ENCODE peak calls at places on chromosomes 12 and 14, in ten cellular contexts. M is uterus, S is heart left ventricle, D is endothelial cell of umbilical vein, T is esophagus muscularis mucosa, O is breast epithelium, U is body of pancreas, P is transverse colon, B is K562, G is sigmoid colon. L is an unnamed sample.

GRCh38 chr12:57887631-57888406 is 41.3 kb upstream of the CTDSP2 start:
- DNase-seq in M (peak), S (no peak), D (peak), T (no peak), O (no peak), U (no peak), P (peak), B (no peak), G (no peak), L (no peak)

GRCh38 chr12:3043406-3043805 is 33.8 kb upstream of the TSPAN9 start:
- DNase-seq in M (no peak), S (no peak), D (no peak), T (no peak), O (no peak), U (no peak), P (no peak), B (no peak), G (peak), L (no peak)

GRCh38 chr12:2172040-2172439 is 119.3 kb downstream of the CACNA1C start:
- DNase-seq in M (no peak), S (no peak), D (no peak), T (no peak), O (no peak), U (peak), P (no peak), B (no peak), G (no peak), L (no peak)

GRCh38 chr14:20327005-20327869 is 5.8 kb downstream of the CCNB1IP1 start:
- DNase-seq in M (peak), S (peak), D (peak), T (no peak), O (no peak), U (peak), P (no peak), B (peak), G (no peak), L (no peak)

GRCh38 chr14:46384611-46385010 is 267.0 kb downstream of the RPL10L start:
- DNase-seq in M (no peak), S (no peak), D (no peak), T (no peak), O (no peak), U (no peak), P (no peak), B (no peak), G (no peak), L (no peak)

GRCh38 chr12:50620050-50620974 is 115.5 kb downstream of the DIP2B start:
- DNase-seq in M (no peak), S (no peak), D (no peak), T (no peak), O (no peak), U (peak), P (no peak), B (no peak), G (no peak), L (no peak)

GRCh38 chr14:65370890-65371289 is 41.6 kb upstream of the FUT8 start:
- DNase-seq in M (no peak), S (no peak), D (no peak), T (no peak), O (no peak), U (no peak), P (no peak), B (no peak), G (no peak), L (no peak)

GRCh38 chr12:69157023-69157655 is 82.2 kb upstream of the CPSF6 start:
- DNase-seq in M (peak), S (peak), D (peak), T (peak), O (peak), U (peak), P (peak), B (peak), G (peak), L (peak)

GRCh38 chr12:54359762-54360351 is 4.4 kb downstream of the GPR84 start:
- DNase-seq in M (no peak), S (no peak), D (no peak), T (no peak), O (no peak), U (no peak), P (no peak), B (no peak), G (no peak), L (no peak)

GRCh38 chr12:113207621-113208040 is 13.6 kb upstream of the TPCN1 start:
- DNase-seq in M (no peak), S (no peak), D (no peak), T (no peak), O (no peak), U (no peak), P (no peak), B (no peak), G (no peak), L (no peak)

GRCh38 chr14:73785336-73785833 is 66.2 kb upstream of the PTGR2 start:
- DNase-seq in M (peak), S (no peak), D (peak), T (no peak), O (no peak), U (peak), P (peak), B (peak), G (peak), L (no peak)

GRCh38 chr12:14482886-14483285 is 84.8 kb downstream of the PLBD1 start:
- DNase-seq in M (no peak), S (no peak), D (no peak), T (no peak), O (no peak), U (no peak), P (no peak), B (no peak), G (no peak), L (no peak)

GRCh38 chr12:85759217-85759616 is 77.0 kb downstream of the RASSF9 start:
- DNase-seq in M (no peak), S (no peak), D (no peak), T (no peak), O (no peak), U (no peak), P (no peak), B (no peak), G (no peak), L (no peak)

GRCh38 chr12:23827353-23827752 is 122.1 kb downstream of the SOX5 start:
- DNase-seq in M (no peak), S (no peak), D (no peak), T (no peak), O (no peak), U (no peak), P (no peak), B (no peak), G (no peak), L (no peak)

GRCh38 chr12:50101663-50102062 is 2.1 kb upstream of the GPD1 start:
- DNase-seq in M (no peak), S (no peak), D (peak), T (no peak), O (no peak), U (no peak), P (no peak), B (peak), G (no peak), L (no peak)

GRCh38 chr14:56666716-56667115 is 87.1 kb downstream of the TMEM260 start:
- DNase-seq in M (no peak), S (no peak), D (peak), T (peak), O (no peak), U (no peak), P (no peak), B (no peak), G (no peak), L (no peak)

GRCh38 chr12:109678732-109679131 is 34.9 kb upstream of the FAM222A start:
- DNase-seq in M (no peak), S (no peak), D (no peak), T (no peak), O (no peak), U (no peak), P (peak), B (no peak), G (no peak), L (no peak)

GRCh38 chr14:31080489-31080888 is 54.3 kb upstream of the STRN3 start:
- DNase-seq in M (no peak), S (no peak), D (no peak), T (no peak), O (no peak), U (no peak), P (no peak), B (peak), G (no peak), L (no peak)

GRCh38 chr12:47995976-47996375 is 8.3 kb downstream of the COL2A1 start:
- DNase-seq in M (no peak), S (no peak), D (peak), T (no peak), O (no peak), U (peak), P (no peak), B (no peak), G (no peak), L (no peak)

GRCh38 chr12:459430-460258 is at the start of gene B4GALNT3:
- DNase-seq in M (peak), S (peak), D (no peak), T (no peak), O (peak), U (peak), P (peak), B (peak), G (no peak), L (no peak)

GRCh38 chr12:7079826-7080125 is 12.5 kb downstream of the C1R start:
- DNase-seq in M (no peak), S (no peak), D (no peak), T (no peak), O (no peak), U (no peak), P (no peak), B (no peak), G (no peak), L (no peak)

GRCh38 chr12:57918182-57918581 is 23.2 kb upstream of the ATP23 start:
- DNase-seq in M (no peak), S (no peak), D (no peak), T (no peak), O (no peak), U (no peak), P (no peak), B (no peak), G (no peak), L (no peak)

GRCh38 chr14:99556134-99556791 is 47.7 kb downstream of the CCDC85C start:
- DNase-seq in M (no peak), S (no peak), D (no peak), T (no peak), O (no peak), U (no peak), P (no peak), B (no peak), G (no peak), L (no peak)

GRCh38 chr12:64826234-64826633 is 1.8 kb downstream of the TBC1D30 start:
- DNase-seq in M (peak), S (peak), D (peak), T (peak), O (no peak), U (peak), P (peak), B (peak), G (no peak), L (no peak)

GRCh38 chr12:1481326-1481725 is 113.1 kb downstream of the FBXL14 start:
- DNase-seq in M (no peak), S (no peak), D (no peak), T (no peak), O (no peak), U (no peak), P (no peak), B (no peak), G (no peak), L (no peak)

GRCh38 chr12:48965447-48965846 is 6.1 kb downstream of the WNT10B start:
- DNase-seq in M (no peak), S (no peak), D (no peak), T (no peak), O (no peak), U (no peak), P (no peak), B (no peak), G (no peak), L (no peak)

GRCh38 chr12:53180931-53181645 is 363 bp upstream of the CSAD start:
- DNase-seq in M (peak), S (peak), D (peak), T (no peak), O (peak), U (peak), P (peak), B (peak), G (peak), L (no peak)

GRCh38 chr12:113359133-113359938 is 949 bp downstream of the PLBD2 start:
- DNase-seq in M (peak), S (peak), D (no peak), T (no peak), O (no peak), U (peak), P (peak), B (no peak), G (peak), L (peak)

GRCh38 chr14:96086032-96086431 is 46.9 kb downstream of the C14orf132 start:
- DNase-seq in M (no peak), S (no peak), D (no peak), T (no peak), O (no peak), U (no peak), P (no peak), B (no peak), G (peak), L (no peak)

GRCh38 chr12:94644141-94644575 is 6.2 kb downstream of the TMCC3 start:
- DNase-seq in M (no peak), S (peak), D (peak), T (no peak), O (no peak), U (peak), P (peak), B (no peak), G (no peak), L (no peak)

GRCh38 chr14:105086833-105087307 is 21.6 kb upstream of the GPR132 start:
- DNase-seq in M (peak), S (peak), D (peak), T (peak), O (peak), U (peak), P (peak), B (peak), G (peak), L (no peak)
- TF ChIP-seq POLR2A in M (no peak), S (no peak), D (no peak), T (no peak), O (no peak), U (peak), P (peak), B (peak), G (no peak), L (no peak)

GRCh38 chr14:41498959-41499358 is 107.7 kb upstream of the LRFN5 start:
- DNase-seq in M (no peak), S (no peak), D (no peak), T (no peak), O (no peak), U (no peak), P (no peak), B (no peak), G (no peak), L (no peak)
- TF ChIP-seq CTCF in M (no peak), S (no peak), D (no peak), T (no peak), O (no peak), U (no peak), P (no peak), B (no peak), G (no peak), L (no peak)

DNA sequence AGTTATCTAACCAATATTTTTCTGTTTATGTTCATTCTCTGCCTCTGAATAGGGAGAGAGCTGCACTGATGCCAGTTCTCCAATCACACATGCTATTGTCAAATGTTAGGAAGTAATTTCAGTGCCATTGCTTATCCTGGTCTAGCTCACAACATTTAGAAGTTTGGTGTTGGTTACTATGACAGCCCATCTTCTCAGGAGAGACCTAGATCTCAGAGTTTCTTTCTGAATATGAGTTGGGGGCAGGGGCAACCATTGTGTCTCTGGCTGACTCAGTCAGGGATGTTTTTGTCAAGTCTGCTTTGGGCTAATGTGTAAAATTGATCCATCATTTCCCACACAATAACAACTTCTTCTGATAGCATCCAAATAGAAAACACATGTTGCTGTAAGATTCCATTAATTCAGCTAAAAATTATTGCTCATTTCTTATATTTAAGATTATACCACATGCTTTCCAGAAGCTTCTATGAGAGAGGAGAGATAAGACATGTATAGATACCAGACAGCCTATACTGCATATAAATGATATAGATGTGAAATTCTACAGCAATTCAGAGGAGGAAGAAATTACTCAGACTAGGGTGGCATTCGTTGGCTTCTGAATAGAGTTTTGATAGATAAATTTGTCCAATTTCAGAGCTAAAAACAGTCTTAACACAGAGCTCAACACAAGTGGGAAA is 64.8 kb downstream of the DACT1 start:
- DNase-seq in M (no peak), S (no peak), D (no peak), T (no peak), O (no peak), U (no peak), P (no peak), B (no peak), G (no peak), L (no peak)
- TF ChIP-seq POLR2A in M (no peak), S (no peak), D (no peak), T (no peak), O (no peak), U (no peak), P (no peak), B (no peak), G (no peak), L (no peak)

GRCh38 chr14:91519239-91520036 is 9.3 kb upstream of the PPP4R3A start:
- DNase-seq in M (no peak), S (no peak), D (no peak), T (no peak), O (no peak), U (no peak), P (no peak), B (no peak), G (no peak), L (no peak)

GRCh38 chr14:91521058-91521721 is 11.1 kb upstream of the PPP4R3A start:
- DNase-seq in M (no peak), S (no peak), D (no peak), T (no peak), O (no peak), U (peak), P (no peak), B (no peak), G (no peak), L (peak)

GRCh38 chr14:91520138-91520537 is 10.0 kb upstream of the PPP4R3A start:
- DNase-seq in M (no peak), S (no peak), D (no peak), T (no peak), O (no peak), U (no peak), P (no peak), B (no peak), G (no peak), L (no peak)

DNA sequence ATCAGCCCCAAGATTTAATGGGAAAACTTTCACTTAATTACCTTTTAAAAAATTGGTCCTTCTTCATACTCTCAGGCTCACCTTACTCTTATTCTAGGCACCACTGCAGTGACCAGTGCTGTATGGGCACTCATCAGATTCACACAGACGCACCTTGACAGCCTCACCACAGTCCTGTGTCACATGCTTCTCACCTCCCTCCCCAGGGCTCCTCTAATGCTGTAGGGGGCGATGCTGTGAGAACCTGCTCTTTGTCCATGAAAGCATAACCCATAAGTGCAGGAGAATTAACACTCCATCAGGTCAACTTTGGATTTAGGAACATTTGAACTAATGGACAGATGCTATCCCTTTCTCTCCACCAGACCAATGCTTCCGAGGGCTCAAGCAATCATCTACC is 13.9 kb upstream of the PPP4R3A start:
- DNase-seq in M (no peak), S (no peak), D (no peak), T (no peak), O (no peak), U (no peak), P (no peak), B (no peak), G (no peak), L (no peak)
- TF ChIP-seq CTCF in M (no peak), S (no peak), D (no peak), T (no peak), O (no peak), U (no peak), P (no peak), B (no peak), G (no peak), L (no peak)